ENCODE peak calls at places on chromosome 14, in four cellular contexts. Q is cardiac fibroblast, A is transverse colon, S is fibroblast of the aortic adventitia. W is an unnamed sample.

GRCh38 chr14:99800781-99801180 is 7.6 kb downstream of the EML1 start:
- DNase-seq in Q (no peak), A (no peak), S (no peak), W (no peak)

GRCh38 chr14:37985826-37986470 is 221.8 kb upstream of the SSTR1 start:
- DNase-seq in Q (peak; percentile 63), S (peak; percentile 28), A (peak; percentile 27), W (peak; percentile 32)

GRCh38 chr14:97267509-97267908 is 470.3 kb downstream of the VRK1 start:
- DNase-seq in S (no peak), A (no peak), Q (no peak), W (no peak)

GRCh38 chr14:71659165-71659564 is 273.1 kb upstream of the RGS6 start:
- DNase-seq in Q (no peak), S (peak; percentile 43), A (no peak), W (no peak)

GRCh38 chr14:70885343-70886014 is 21.8 kb upstream of the PCNX1 start:
- DNase-seq in S (no peak), Q (no peak), A (no peak), W (no peak)

GRCh38 chr14:88914956-88915355 is 90.5 kb downstream of the TTC8 start:
- DNase-seq in A (no peak), Q (no peak), S (no peak), W (no peak)

GRCh38 chr14:20857630-20858261 is 33.4 kb upstream of the RNASE3 start:
- DNase-seq in Q (peak; percentile 67), S (peak; percentile 60), A (peak; percentile 71), W (peak; percentile 35)

GRCh38 chr14:77856930-77857329 is 57.0 kb downstream of the ADCK1 start:
- DNase-seq in S (no peak), A (no peak), Q (no peak), W (no peak)

GRCh38 chr14:51095854-51096823 is 1.2 kb upstream of the TRIM9 start:
- DNase-seq in Q (peak; percentile 42), S (peak; percentile 39), A (peak; percentile 18), W (peak; percentile 3)

GRCh38 chr14:77859934-77860570 is 60.1 kb downstream of the ADCK1 start:
- DNase-seq in Q (no peak), A (no peak), S (no peak), W (no peak)

GRCh38 chr14:31159682-31160296 is 47.8 kb downstream of the HECTD1 start:
- DNase-seq in S (peak; percentile 52), Q (peak; percentile 3), A (peak; percentile 22), W (peak; percentile 73)

GRCh38 chr14:31611778-31612433 is 50.7 kb downstream of the NUBPL start:
- DNase-seq in Q (no peak), S (no peak), A (no peak), W (no peak)

GRCh38 chr14:63473194-63473788 is 69.9 kb downstream of the PPP2R5E start:
- DNase-seq in A (no peak), S (peak; percentile 33), Q (no peak), W (no peak)

GRCh38 chr14:64509036-64509435 is 4.5 kb downstream of the ZBTB1 start:
- DNase-seq in Q (no peak), A (no peak), S (no peak), W (no peak)

DNA sequence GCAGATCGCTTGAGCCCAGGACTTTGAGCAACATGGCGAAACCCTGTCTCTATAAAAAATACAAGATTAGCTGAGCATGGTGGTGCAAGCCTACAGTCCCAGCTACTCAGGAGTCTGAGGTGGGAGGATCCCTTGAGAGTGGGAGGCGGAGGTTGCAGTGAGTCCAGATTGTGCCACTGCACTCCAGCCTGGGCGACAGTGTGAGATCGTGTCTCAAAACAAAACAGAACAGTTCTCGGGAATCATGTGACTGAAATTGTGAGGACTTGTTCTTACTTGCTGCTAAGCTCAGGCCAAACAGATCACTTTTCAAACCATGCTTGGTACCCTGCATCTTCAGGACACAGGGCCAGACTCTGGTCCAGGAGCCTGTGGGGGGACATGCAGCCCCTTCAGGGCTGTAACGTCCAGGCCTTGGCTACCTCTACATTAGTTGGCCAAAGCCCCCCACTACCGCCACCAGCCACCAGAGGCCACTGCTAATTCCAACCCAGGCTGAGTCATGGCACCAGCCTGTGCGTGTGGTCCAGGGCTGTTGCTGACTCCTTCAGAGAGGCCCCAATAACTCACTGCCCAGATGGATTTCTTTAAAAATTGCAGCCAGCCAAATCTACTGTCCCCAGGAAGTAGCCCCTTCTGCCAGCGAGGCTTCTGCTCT is 33.4 kb upstream of the SYNDIG1L start:
- DNase-seq in Q (peak; percentile 65), A (no peak), S (peak; percentile 56), W (peak; percentile 70)
- TF ChIP-seq CTCF in Q (peak; percentile 91), A (peak; percentile 29), S (peak; percentile 77), W (peak; percentile 87)

GRCh38 chr14:54355698-54356097 is 41.1 kb upstream of the CDKN3 start:
- DNase-seq in Q (no peak), A (no peak), S (no peak), W (no peak)
- TF ChIP-seq CTCF in Q (no peak), A (no peak), S (no peak), W (no peak)

GRCh38 chr14:104734991-104735779 is 11.2 kb downstream of the ADSS1 start:
- DNase-seq in A (no peak), S (no peak), Q (no peak), W (no peak)
- TF ChIP-seq CTCF in A (no peak), S (no peak), Q (no peak), W (no peak)

GRCh38 chr14:101716077-101716950 is 45.2 kb upstream of the PPP2R5C start:
- DNase-seq in Q (no peak), A (no peak), S (no peak), W (no peak)
- TF ChIP-seq CTCF in Q (no peak), A (no peak), S (no peak), W (peak; percentile 44)

GRCh38 chr14:105912641-105913180 is 386.3 kb downstream of the TMEM121 start:
- DNase-seq in Q (no peak), A (no peak), S (no peak), W (no peak)

GRCh38 chr14:105909046-105909827 is 382.9 kb downstream of the TMEM121 start:
- DNase-seq in A (no peak), S (no peak), Q (no peak), W (no peak)

GRCh38 chr14:105913221-105913620 is 386.8 kb downstream of the TMEM121 start:
- DNase-seq in Q (no peak), A (no peak), S (no peak), W (no peak)

GRCh38 chr14:105910426-105910825 is 384.0 kb downstream of the TMEM121 start:
- DNase-seq in A (no peak), Q (no peak), S (no peak), W (no peak)

DNA sequence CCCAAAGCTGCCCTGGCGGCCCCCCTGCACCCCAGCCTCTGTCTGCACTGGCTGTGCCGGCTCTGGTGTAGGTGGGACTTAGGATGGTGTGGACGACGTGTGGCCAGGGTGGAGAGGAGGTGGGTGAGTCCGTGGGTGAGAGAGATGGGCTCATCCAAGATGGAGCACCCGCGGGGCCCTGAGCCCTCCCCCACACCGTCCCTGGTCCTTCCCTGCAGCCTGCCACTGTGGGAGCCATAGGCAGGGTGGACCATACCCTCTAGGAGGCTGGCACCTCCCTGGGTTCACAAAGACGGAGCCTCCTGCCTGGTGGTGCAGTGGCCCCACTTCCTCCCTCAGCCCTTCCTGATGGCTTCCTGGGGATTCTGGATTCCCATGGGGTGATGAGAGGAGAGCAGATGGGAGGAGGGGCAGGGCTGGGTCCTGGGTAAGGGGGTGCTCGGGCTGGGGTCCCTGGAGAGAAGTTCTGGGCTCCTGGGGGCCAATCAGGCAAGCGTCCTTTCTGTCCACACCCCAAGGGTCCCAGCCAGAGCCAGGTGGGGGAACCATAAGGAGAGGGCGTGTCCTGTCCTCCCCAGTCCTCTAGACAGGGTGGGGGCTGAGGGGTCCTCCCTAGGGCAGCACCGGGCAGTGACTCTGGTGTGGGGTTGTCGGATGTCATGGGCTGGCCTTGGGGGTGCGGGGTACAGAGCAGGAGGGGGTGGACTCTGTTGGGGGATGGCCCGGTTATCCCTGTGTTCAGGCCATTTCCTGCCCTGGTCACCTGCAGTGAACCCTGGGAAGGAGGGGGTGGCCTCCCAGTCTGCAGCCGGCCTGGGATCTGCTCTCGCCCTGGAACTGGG is 384.8 kb downstream of the TMEM121 start:
- DNase-seq in S (no peak), A (no peak), Q (no peak), W (no peak)
- TF ChIP-seq CTCF in S (no peak), A (no peak), Q (no peak), W (no peak)

DNA sequence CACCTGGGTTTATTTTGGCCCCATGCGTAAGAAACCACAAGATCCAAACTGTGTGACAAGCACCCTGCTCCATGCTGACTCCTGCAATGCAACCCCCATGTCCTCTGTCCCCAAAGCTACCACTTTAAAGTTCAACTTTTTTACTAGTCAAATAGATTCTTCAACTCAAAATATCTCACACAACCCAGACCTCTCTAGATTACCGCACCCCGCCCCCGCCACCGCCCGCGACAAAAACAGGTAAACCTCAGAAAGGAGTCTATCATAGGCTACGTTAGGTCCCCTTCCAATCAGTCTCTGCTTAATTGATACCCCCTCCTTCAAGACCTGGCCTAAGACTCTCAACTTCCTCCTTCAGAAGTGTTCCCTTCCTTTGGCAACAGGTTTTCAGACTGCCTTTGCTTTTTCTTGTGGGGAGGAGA is 2.2 kb downstream of the ZFP36L1 start:
- DNase-seq in S (no peak), Q (peak; percentile 37), A (no peak), W (no peak)
- TF ChIP-seq CTCF in S (no peak), Q (no peak), A (no peak), W (no peak)

GRCh38 chr14:100872641-100873071 is 30.9 kb downstream of the RTL1 start:
- DNase-seq in S (no peak), Q (no peak), A (no peak), W (no peak)
- TF ChIP-seq CTCF in S (no peak), Q (no peak), A (no peak), W (no peak)

GRCh38 chr14:47278233-47278842 is 397.1 kb downstream of the MDGA2 start:
- DNase-seq in S (no peak), A (peak; percentile 41), Q (peak; percentile 23), W (no peak)
- TF ChIP-seq CTCF in S (peak; percentile 22), A (peak; percentile 62), Q (peak; percentile 49), W (peak; percentile 69)

W was measured in HFFc6.